ENCODE peak calls at places on chromosome 12, in nine cellular contexts. Z, N, T, O, D, S, K, X and W are unnamed samples. For H3K4me1, the result is how much of the 10 kb centered on the place peaks cover.

GRCh38 chr12:4178424-4179184 is 95.0 kb upstream of the CCND2 start:
- DNase-seq in Z (no peak), N (no peak), T (no peak), O (no peak), D (no peak), S (no peak), K (no peak), X (no peak), W (no peak)

GRCh38 chr12:121278450-121279375 is 17.8 kb downstream of the CAMKK2 start:
- DNase-seq in Z (no peak), N (peak), T (peak), O (no peak), D (no peak), S (peak), K (no peak), X (peak), W (no peak)

GRCh38 chr12:19915392-19916192 is 452.7 kb upstream of the PDE3A start:
- DNase-seq in Z (peak), N (no peak), T (no peak), O (no peak), D (no peak), S (peak), K (no peak), X (no peak), W (no peak)

GRCh38 chr12:66066071-66066928 is 64.2 kb downstream of the LLPH start:
- DNase-seq in Z (peak), N (no peak), T (no peak), O (no peak), D (no peak), S (no peak), K (no peak), X (no peak), W (no peak)

GRCh38 chr12:32039917-32040575 is 66.6 kb upstream of the BICD1 start:
- DNase-seq in Z (no peak), N (no peak), T (no peak), O (no peak), D (no peak), S (no peak), K (no peak), X (no peak), W (no peak)

GRCh38 chr12:122022393-122023338 is 982 bp downstream of the BCL7A start:
- DNase-seq in Z (peak), N (peak), T (peak), O (no peak), D (peak), S (no peak), K (no peak), X (no peak), W (peak)

GRCh38 chr12:126890097-126890496 is 1376.9 kb upstream of the TMEM132C start:
- DNase-seq in Z (no peak), N (no peak), T (no peak), O (no peak), D (no peak), S (no peak), K (no peak), X (no peak), W (no peak)

GRCh38 chr12:105721915-105722314 is 391.4 kb downstream of the C12orf75 start:
- DNase-seq in Z (no peak), N (no peak), T (no peak), O (no peak), D (no peak), S (no peak), K (no peak), X (no peak), W (no peak)

GRCh38 chr12:113103756-113104450 is 31.7 kb downstream of the RASAL1 start:
- DNase-seq in Z (peak), N (peak), T (peak), O (no peak), D (no peak), S (no peak), K (no peak), X (no peak), W (no peak)

GRCh38 chr12:2443766-2444165 is 351.0 kb upstream of the FKBP4 start:
- DNase-seq in Z (no peak), N (no peak), T (no peak), O (no peak), D (no peak), S (no peak), K (no peak), X (no peak), W (no peak)

GRCh38 chr12:132222096-132222807 is 78.0 kb downstream of the NOC4L start:
- DNase-seq in Z (peak), N (peak), T (peak), O (no peak), D (peak), S (no peak), K (no peak), X (no peak), W (no peak)

GRCh38 chr12:75908961-75909699 is 122.4 kb downstream of the PHLDA1 start:
- DNase-seq in Z (no peak), N (peak), T (no peak), O (peak), D (no peak), S (peak), K (peak), X (peak), W (peak)

GRCh38 chr12:103858953-103859601 is 18.0 kb upstream of the NT5DC3 start:
- DNase-seq in Z (no peak), N (peak), T (no peak), O (peak), D (peak), S (peak), K (no peak), X (peak), W (peak)

GRCh38 chr12:107801150-107801549 is 26.6 kb downstream of the ASCL4 start:
- DNase-seq in Z (no peak), N (no peak), T (no peak), O (no peak), D (no peak), S (no peak), K (no peak), X (no peak), W (no peak)

GRCh38 chr12:26697217-26697616 is 135.8 kb downstream of the ITPR2 start:
- DNase-seq in Z (no peak), N (no peak), T (no peak), O (no peak), D (no peak), S (no peak), K (no peak), X (no peak), W (no peak)

GRCh38 chr12:46217686-46218508 is 50.9 kb downstream of the SLC38A1 start:
- DNase-seq in Z (no peak), N (no peak), T (no peak), O (no peak), D (no peak), S (no peak), K (no peak), X (no peak), W (peak)

GRCh38 chr12:93090768-93091172 is 161.7 kb upstream of the EEA1 start:
- DNase-seq in Z (no peak), N (no peak), T (no peak), O (no peak), D (peak), S (no peak), K (no peak), X (no peak), W (no peak)

GRCh38 chr12:42511656-42512055 is 77.9 kb downstream of the PRICKLE1 start:
- DNase-seq in Z (no peak), N (no peak), T (no peak), O (no peak), D (no peak), S (no peak), K (no peak), X (no peak), W (no peak)

GRCh38 chr12:131529196-131530040 is 181.5 kb upstream of the SFSWAP start:
- DNase-seq in Z (no peak), N (no peak), T (no peak), O (no peak), D (no peak), S (no peak), K (no peak), X (no peak), W (no peak)

GRCh38 chr12:112370868-112371510 is 11.2 kb downstream of the HECTD4 start:
- DNase-seq in Z (no peak), N (no peak), T (no peak), O (no peak), D (no peak), S (no peak), K (no peak), X (no peak), W (no peak)

GRCh38 chr12:107605293-107605692 is 80.3 kb upstream of the PWP1 start:
- DNase-seq in Z (no peak), N (no peak), T (no peak), O (no peak), D (no peak), S (no peak), K (no peak), X (no peak), W (no peak)

GRCh38 chr12:47803196-47803875 is 16.4 kb downstream of the HDAC7 start:
- DNase-seq in Z (no peak), N (no peak), T (no peak), O (no peak), D (no peak), S (no peak), K (no peak), X (no peak), W (no peak)

GRCh38 chr12:47805417-47805816 is 14.3 kb downstream of the HDAC7 start:
- DNase-seq in Z (no peak), N (no peak), T (no peak), O (no peak), D (no peak), S (no peak), K (no peak), X (no peak), W (peak)

GRCh38 chr12:47801904-47802246 is 17.8 kb downstream of the HDAC7 start:
- DNase-seq in Z (no peak), N (no peak), T (no peak), O (no peak), D (no peak), S (no peak), K (no peak), X (no peak), W (no peak)

GRCh38 chr12:47802312-47802711 is 17.4 kb downstream of the HDAC7 start:
- DNase-seq in Z (peak), N (no peak), T (no peak), O (no peak), D (no peak), S (no peak), K (no peak), X (no peak), W (no peak)

DNA sequence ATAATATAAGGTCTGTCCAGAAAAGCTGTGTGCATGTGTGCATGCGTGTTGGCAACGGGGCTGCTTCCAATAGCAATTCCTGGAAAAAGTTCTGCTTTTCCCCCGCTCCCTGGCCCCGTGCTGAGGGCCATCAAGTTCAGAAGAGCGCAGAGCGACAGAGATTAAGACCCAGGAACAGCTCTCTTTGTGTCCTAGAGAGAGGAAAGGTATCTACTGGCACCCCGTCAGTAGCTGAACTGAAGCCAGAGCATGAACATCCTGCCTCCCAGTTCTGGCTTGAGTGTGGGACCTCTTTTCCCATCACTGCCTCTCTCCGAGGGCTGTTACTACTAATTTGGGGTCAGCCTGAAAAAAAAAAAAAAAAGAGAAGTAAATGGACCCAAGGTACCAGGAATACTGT is 15.5 kb downstream of the HDAC7 start:
- DNase-seq in Z (no peak), N (no peak), T (no peak), O (no peak), D (no peak), S (peak), K (no peak), X (no peak), W (no peak)
- H3K27ac ChIP-seq in Z (no peak), N (no peak), T (peak), O (peak), D (no peak), S (peak), K (no peak), X (peak), W (peak)

GRCh38 chr12:71476513-71476912 is 36.9 kb downstream of the LGR5 start:
- DNase-seq in Z (no peak), N (no peak), T (no peak), O (no peak), D (no peak), S (no peak), K (no peak), X (peak), W (peak)
- H3K4me1 ChIP-seq in Z (under half), N (under half), T (under half), O (under half), D (under half), S (under half), K (under half), X (under half), W (under half)

DNA sequence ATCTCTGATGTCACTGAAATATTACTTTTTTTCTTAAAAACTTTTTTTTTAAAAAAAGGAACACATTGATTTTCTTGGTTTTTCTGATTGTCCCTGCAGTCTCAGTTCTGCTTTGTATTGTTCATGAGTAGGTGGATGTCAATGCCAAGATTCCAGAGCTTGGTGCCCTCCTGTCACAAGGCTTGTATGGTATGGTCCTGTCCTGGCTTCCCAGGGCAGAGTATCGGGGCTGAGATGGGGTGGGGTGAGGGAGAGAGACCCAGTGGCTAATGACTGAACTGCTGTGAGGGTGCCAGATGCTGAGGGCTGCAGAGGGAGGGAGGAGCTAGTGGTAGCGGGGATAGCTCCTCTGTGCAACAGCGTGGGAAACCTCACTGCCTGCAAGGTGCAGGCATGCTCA is 4.4 kb upstream of the CTDSP2 start:
- DNase-seq in Z (peak), N (no peak), T (peak), O (no peak), D (no peak), S (no peak), K (no peak), X (no peak), W (no peak)
- TF ChIP-seq CTCF in Z (no peak), N (no peak), T (no peak), O (no peak), D (no peak), S (no peak), K (no peak), X (no peak), W (no peak)

GRCh38 chr12:68378859-68379628 is 46.9 kb upstream of the MDM1 start:
- DNase-seq in Z (no peak), N (no peak), T (no peak), O (no peak), D (no peak), S (peak), K (no peak), X (no peak), W (no peak)
- H3K27ac ChIP-seq in Z (no peak), N (no peak), T (peak), O (no peak), D (no peak), S (peak), K (no peak), X (no peak), W (peak)

GRCh38 chr12:6780573-6780972 is 8.3 kb downstream of the LAG3 start:
- DNase-seq in Z (no peak), N (no peak), T (no peak), O (no peak), D (no peak), S (no peak), K (no peak), X (no peak), W (no peak)
- H3K4me1 ChIP-seq in Z (under half), N (under half), T (under half), O (under half), D (under half), S (under half), K (under half), X (under half), W (under half)